ENCODE peak calls at places on chromosomes 3 and 15, in six cellular contexts. I is MM.1S; Z is upper lobe of right lung; L is left lung; N is CD8-positive, alpha-beta T cell; P is brain microvascular endothelial cell. K is an unnamed sample.

GRCh38 chr3:176867681-176868663 is 329.3 kb downstream of the TBL1XR1 start:
- DNase-seq in I (peak), L (peak), Z (no peak), N (no peak), P (no peak), K (no peak)

GRCh38 chr15:69044899-69045298 is 30.4 kb downstream of the NOX5 start:
- DNase-seq in I (no peak), Z (no peak), P (peak), N (no peak), L (no peak), K (no peak)

GRCh38 chr15:37133619-37134018 is 33.3 kb upstream of the MEIS2 start:
- DNase-seq in I (no peak), Z (no peak), N (no peak), L (no peak), P (no peak), K (no peak)

GRCh38 chr15:92900712-92901052 is 558 bp downstream of the CHD2 start:
- DNase-seq in L (no peak), I (no peak), Z (no peak), P (no peak), N (no peak), K (no peak)

GRCh38 chr15:83764201-83764839 is 110.4 kb downstream of the ADAMTSL3 start:
- DNase-seq in L (no peak), I (no peak), N (no peak), Z (no peak), P (no peak), K (no peak)

GRCh38 chr3:120348981-120349818 is at the start of gene LRRC58:
- DNase-seq in I (peak), P (peak), L (peak), N (peak), Z (peak), K (peak)

GRCh38 chr3:128318275-128318920 is 148.3 kb downstream of the DNAJB8 start:
- DNase-seq in P (no peak), L (peak), Z (peak), N (no peak), I (no peak), K (no peak)

GRCh38 chr3:128559486-128560225 is 66.7 kb upstream of the GATA2 start:
- DNase-seq in N (no peak), Z (peak), I (peak), P (no peak), L (no peak), K (no peak)

GRCh38 chr3:40207796-40208195 is 101.7 kb upstream of the EIF1B start:
- DNase-seq in P (no peak), Z (no peak), N (no peak), L (no peak), I (no peak), K (no peak)

GRCh38 chr3:12135029-12135634 is 23.6 kb downstream of the TIMP4 start:
- DNase-seq in P (peak), L (peak), I (peak), N (peak), Z (peak), K (peak)

GRCh38 chr3:182388506-182388905 is 404.8 kb upstream of the ATP11B start:
- DNase-seq in I (no peak), P (no peak), N (no peak), Z (no peak), L (no peak), K (no peak)

GRCh38 chr15:72751751-72752455 is 31.7 kb downstream of the ADPGK start:
- DNase-seq in L (peak), I (no peak), Z (no peak), P (no peak), N (no peak), K (peak)

GRCh38 chr15:51726302-51727073 is 11.0 kb downstream of the LYSMD2 start:
- DNase-seq in L (no peak), N (peak), Z (no peak), P (peak), I (no peak), K (no peak)

GRCh38 chr3:43073836-43074220 is 32.1 kb downstream of the POMGNT2 start:
- DNase-seq in I (no peak), Z (no peak), L (no peak), P (no peak), N (no peak), K (no peak)

GRCh38 chr15:90561344-90562244 is 31.9 kb downstream of the CRTC3 start:
- DNase-seq in I (no peak), N (no peak), Z (no peak), P (no peak), L (no peak), K (no peak)

GRCh38 chr15:58438956-58439355 is 7.2 kb downstream of the LIPC start:
- DNase-seq in N (no peak), P (peak), I (no peak), Z (no peak), L (no peak), K (no peak)

GRCh38 chr15:35912196-35912595 is 366.2 kb upstream of the DPH6 start:
- DNase-seq in N (no peak), I (no peak), P (peak), L (no peak), Z (no peak), K (no peak)

GRCh38 chr15:62841269-62841628 is 201.3 kb upstream of the TPM1 start:
- DNase-seq in L (no peak), P (no peak), N (no peak), I (no peak), Z (no peak), K (no peak)

GRCh38 chr3:61454806-61455205 is 106.6 kb upstream of the PTPRG start:
- DNase-seq in I (no peak), P (no peak), N (no peak), Z (no peak), L (no peak), K (no peak)

GRCh38 chr3:12470111-12470510 is 14.2 kb upstream of the TSEN2 start:
- DNase-seq in Z (no peak), N (no peak), I (no peak), P (peak), L (no peak), K (no peak)

GRCh38 chr3:187673012-187673411 is 2.8 kb upstream of the SST start:
- DNase-seq in I (no peak), Z (no peak), P (no peak), L (no peak), N (no peak), K (no peak)

GRCh38 chr3:184937611-184938010 is 125.6 kb downstream of the VPS8 start:
- DNase-seq in L (no peak), P (no peak), N (no peak), Z (no peak), I (no peak), K (no peak)

GRCh38 chr3:16987141-16987540 is 102.4 kb downstream of the PLCL2 start:
- DNase-seq in L (no peak), Z (no peak), N (no peak), I (no peak), P (no peak), K (no peak)

GRCh38 chr15:34514251-34514760 is 69.1 kb downstream of the GOLGA8B start:
- DNase-seq in L (no peak), Z (no peak), P (no peak), I (peak), N (no peak), K (no peak)

GRCh38 chr3:130342821-130343661 is 2.4 kb upstream of the COL6A5 start:
- DNase-seq in L (no peak), N (no peak), I (no peak), P (no peak), Z (no peak), K (no peak)

GRCh38 chr15:61226313-61227250 is 2.5 kb downstream of the RORA start:
- DNase-seq in I (no peak), P (no peak), Z (no peak), N (no peak), L (no peak), K (no peak)

GRCh38 chr3:1666865-1667264 is 431.8 kb upstream of the CNTN4 start:
- DNase-seq in Z (no peak), L (no peak), N (no peak), I (no peak), P (no peak), K (no peak)

GRCh38 chr3:178059836-178060235 is 476.4 kb upstream of the KCNMB2 start:
- DNase-seq in I (no peak), N (no peak), L (no peak), P (no peak), Z (no peak), K (no peak)

GRCh38 chr3:10406414-10406813 is 85.5 kb upstream of the SEC13 start:
- DNase-seq in P (no peak), I (no peak), Z (no peak), L (no peak), N (no peak), K (no peak)

GRCh38 chr3:16480861-16481569 is 32.5 kb downstream of the RFTN1 start:
- DNase-seq in L (no peak), P (peak), Z (no peak), N (no peak), I (peak), K (no peak)

GRCh38 chr3:158273646-158274045 is 163.8 kb downstream of the RSRC1 start:
- DNase-seq in Z (no peak), I (no peak), N (no peak), P (no peak), L (no peak), K (no peak)

GRCh38 chr3:104132566-104132997 is 1234.1 kb upstream of the ALCAM start:
- DNase-seq in I (no peak), P (peak), Z (no peak), L (no peak), N (no peak), K (no peak)

GRCh38 chr3:124057453-124057852 is 65.5 kb upstream of the ROPN1 start:
- DNase-seq in N (no peak), Z (no peak), I (no peak), P (no peak), L (no peak), K (peak)
- H3K27ac ChIP-seq in N (no peak), Z (no peak), I (no peak), P (no peak), L (no peak), K (no peak)

GRCh38 chr15:94294556-94294955 is 63.2 kb downstream of the MCTP2 start:
- DNase-seq in I (no peak), N (no peak), Z (no peak), P (no peak), L (no peak), K (no peak)

GRCh38 chr15:94298359-94298758 is 67.0 kb downstream of the MCTP2 start:
- DNase-seq in L (no peak), I (no peak), N (no peak), Z (no peak), P (no peak), K (no peak)

GRCh38 chr15:94295275-94295674 is 63.9 kb downstream of the MCTP2 start:
- DNase-seq in N (no peak), Z (no peak), L (no peak), I (no peak), P (no peak), K (no peak)

GRCh38 chr15:94300612-94301011 is 69.3 kb downstream of the MCTP2 start:
- DNase-seq in P (no peak), L (no peak), I (no peak), Z (no peak), N (no peak), K (no peak)

DNA sequence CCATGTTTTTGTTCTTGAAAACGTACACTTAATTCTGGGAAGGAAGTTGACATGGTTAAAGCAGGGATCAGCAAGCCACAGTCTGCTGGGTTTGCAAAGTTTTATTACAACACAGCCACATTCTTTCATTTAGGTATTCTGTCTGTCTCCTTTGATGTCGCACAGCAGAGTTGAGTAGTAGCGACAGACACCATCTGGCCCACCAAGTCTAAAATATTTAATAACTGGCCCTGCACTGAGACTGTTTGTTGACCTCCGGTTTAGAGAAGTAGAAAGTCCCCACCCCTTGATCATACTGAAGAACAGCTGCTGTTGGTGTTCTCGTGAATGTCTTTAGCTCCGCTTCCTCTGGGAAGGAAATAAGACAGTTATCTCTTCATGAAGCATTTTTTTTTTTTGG is 66.2 kb downstream of the MCTP2 start:
- DNase-seq in I (no peak), L (no peak), Z (no peak), N (no peak), P (no peak), K (no peak)
- H3K27ac ChIP-seq in I (no peak), L (peak), Z (peak), N (no peak), P (no peak), K (no peak)

DNA sequence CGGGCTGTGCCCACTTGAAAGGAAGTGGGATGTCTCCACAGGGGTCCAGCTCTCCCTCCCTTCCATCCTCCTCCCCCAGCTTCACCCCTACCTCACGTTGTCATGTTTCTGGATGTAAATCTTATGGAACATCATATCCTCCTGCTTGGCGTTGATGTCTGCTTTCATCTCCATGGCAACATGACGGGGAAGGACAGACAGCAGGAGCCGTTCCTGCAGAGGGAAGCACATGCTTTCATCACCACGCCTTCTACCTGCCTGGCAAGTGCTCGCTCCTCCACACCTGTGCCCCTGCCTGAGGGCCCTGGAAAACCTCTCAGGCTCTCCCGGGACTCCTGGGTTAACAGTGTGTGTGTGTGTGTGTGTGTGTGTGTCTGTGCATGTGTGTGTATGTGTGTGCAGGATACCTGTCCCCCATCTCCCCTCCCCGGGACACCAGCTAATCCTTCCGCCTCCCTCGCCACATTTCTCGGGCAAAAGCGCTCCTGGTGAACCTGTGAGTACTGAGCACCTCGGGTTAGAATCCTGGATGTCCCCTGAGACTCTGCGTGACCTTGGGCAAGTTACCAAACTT is 101.1 kb downstream of the ADCY5 start:
- DNase-seq in Z (peak), I (no peak), N (no peak), L (no peak), P (no peak), K (no peak)
- H3K27ac ChIP-seq in Z (no peak), I (no peak), N (no peak), L (no peak), P (no peak), K (no peak)

GRCh38 chr3:161275919-161276318 is 54.8 kb downstream of the NMD3 start:
- DNase-seq in Z (no peak), I (no peak), L (no peak), P (no peak), N (no peak), K (no peak)
- H3K27ac ChIP-seq in Z (no peak), I (no peak), L (no peak), P (no peak), N (no peak), K (no peak)

GRCh38 chr15:89174476-89174875 is 46.9 kb downstream of the RLBP1 start:
- DNase-seq in N (no peak), L (no peak), P (no peak), Z (no peak), I (no peak), K (no peak)
- H3K27ac ChIP-seq in N (no peak), L (no peak), P (no peak), Z (no peak), I (no peak), K (no peak)

DNA sequence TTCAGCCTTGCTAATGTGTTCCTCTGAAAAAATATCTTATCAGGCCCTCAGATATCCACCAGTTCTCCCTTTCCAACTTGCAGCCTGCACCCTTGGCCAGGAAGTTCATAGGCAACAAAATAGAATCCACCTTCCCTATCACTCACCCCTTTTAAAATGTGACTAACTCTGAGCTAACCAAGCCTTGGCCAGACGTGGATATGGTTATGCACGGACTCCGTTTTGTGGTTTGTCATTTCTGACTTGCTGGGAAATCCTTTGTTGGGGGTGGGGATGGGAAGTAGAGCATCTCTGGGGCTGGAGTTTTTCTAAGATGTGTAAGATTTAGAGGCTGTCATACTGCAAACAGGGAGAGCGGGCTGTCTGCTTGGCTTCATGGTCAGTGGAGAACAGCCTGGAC is 62.5 kb downstream of the SMAD3 start:
- DNase-seq in Z (no peak), L (no peak), P (peak), N (no peak), I (no peak), K (no peak)
- H3K27ac ChIP-seq in Z (no peak), L (no peak), P (peak), N (no peak), I (no peak), K (no peak)

GRCh38 chr15:75649848-75650247 is 2.1 kb downstream of the SNX33 start:
- DNase-seq in Z (no peak), P (no peak), L (no peak), I (no peak), N (no peak), K (no peak)
- H3K27ac ChIP-seq in Z (no peak), P (no peak), L (no peak), I (no peak), N (no peak), K (no peak)

GRCh38 chr15:64456634-64457108 is 3.7 kb upstream of the ZNF609 start:
- DNase-seq in Z (no peak), N (no peak), P (no peak), I (no peak), L (no peak), K (no peak)

GRCh38 chr15:64454282-64454681 is 6.1 kb upstream of the ZNF609 start:
- DNase-seq in L (no peak), I (no peak), P (no peak), N (no peak), Z (no peak), K (no peak)

GRCh38 chr15:64455951-64456350 is 4.4 kb upstream of the ZNF609 start:
- DNase-seq in I (no peak), Z (no peak), P (no peak), L (peak), N (no peak), K (no peak)

GRCh38 chr15:64453689-64454037 is 6.7 kb upstream of the ZNF609 start:
- DNase-seq in L (no peak), Z (no peak), N (no peak), P (no peak), I (no peak), K (no peak)

DNA sequence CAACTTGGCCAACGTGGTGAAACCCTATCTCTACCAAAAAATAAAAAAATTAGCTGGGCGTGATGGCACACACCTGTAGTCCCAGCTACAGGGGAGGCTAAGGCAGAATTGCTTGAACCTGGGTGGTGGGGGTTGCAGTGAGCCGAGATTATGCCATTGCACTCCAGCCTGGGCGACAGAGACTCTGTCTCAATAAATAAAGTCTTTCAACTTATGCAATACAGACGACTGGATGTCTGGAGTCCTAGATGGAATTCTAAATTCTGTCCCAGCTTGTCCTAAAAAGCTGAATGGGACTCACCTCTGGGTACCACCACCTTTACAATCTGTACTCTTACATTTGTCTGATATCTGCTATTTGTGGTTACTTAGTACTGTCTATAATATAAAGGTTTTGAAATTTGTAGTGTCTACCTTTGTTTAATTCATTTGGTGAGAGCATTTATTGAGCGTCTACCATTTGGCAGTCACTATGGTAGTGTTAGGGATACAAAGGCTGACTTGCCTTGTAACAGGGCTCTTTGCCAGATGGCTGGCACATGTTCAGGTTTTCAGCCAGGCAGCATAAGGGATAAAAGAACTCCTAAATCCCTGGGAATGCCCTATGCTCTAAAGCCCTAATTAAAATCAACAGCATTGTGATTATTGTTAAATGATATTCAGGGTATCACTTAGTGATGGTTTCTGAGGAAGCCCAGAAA is 7.2 kb upstream of the ZNF609 start:
- DNase-seq in P (no peak), I (no peak), N (no peak), L (no peak), Z (no peak), K (no peak)
- H3K27ac ChIP-seq in P (no peak), I (no peak), N (no peak), L (no peak), Z (no peak), K (no peak)

GRCh38 chr3:79278681-79279080 is 489.1 kb downstream of the ROBO1 start:
- DNase-seq in N (no peak), I (no peak), Z (no peak), P (no peak), L (no peak), K (no peak)
- H3K27ac ChIP-seq in N (no peak), I (no peak), Z (no peak), P (no peak), L (no peak), K (no peak)